ENCODE peak calls at places on chromosomes 2 and 18, in five cellular contexts. O, T, S, Z and U are unnamed samples. For H3K27me3, the result is how much of the 10 kb centered on the place peaks cover.

GRCh38 chr2:236682651-236683422 is 113.2 kb downstream of the ACKR3 start:
- DNase-seq in O (no peak), T (peak), S (no peak), Z (no peak), U (peak)

GRCh38 chr2:23531280-23531679 is 146.3 kb downstream of the KLHL29 start:
- DNase-seq in O (no peak), T (no peak), S (no peak), Z (no peak), U (no peak)

GRCh38 chr2:9946076-9946475 is 5.4 kb upstream of the GRHL1 start:
- DNase-seq in O (no peak), T (no peak), S (no peak), Z (no peak), U (no peak)

GRCh38 chr18:13112982-13113381 is 105.6 kb upstream of the LDLRAD4 start:
- DNase-seq in O (peak), T (peak), S (peak), Z (peak), U (peak)

GRCh38 chr2:241351640-241352031 is 4.4 kb upstream of the FARP2 start:
- DNase-seq in O (no peak), T (no peak), S (no peak), Z (peak), U (no peak)

GRCh38 chr2:119629323-119629825 is 49.6 kb upstream of the TMEM177 start:
- DNase-seq in O (peak), T (no peak), S (no peak), Z (no peak), U (no peak)

GRCh38 chr18:79384834-79385233 is 10.9 kb upstream of the NFATC1 start:
- DNase-seq in O (no peak), T (no peak), S (no peak), Z (no peak), U (no peak)

GRCh38 chr2:130851624-130852382 is 15.1 kb downstream of the ARHGEF4 start:
- DNase-seq in O (no peak), T (no peak), S (no peak), Z (no peak), U (no peak)

GRCh38 chr2:195532255-195532627 is 124.8 kb upstream of the SLC39A10 start:
- DNase-seq in O (no peak), T (no peak), S (no peak), Z (no peak), U (no peak)

GRCh38 chr2:52416340-52416739 is 1351.3 kb upstream of the CHAC2 start:
- DNase-seq in O (peak), T (no peak), S (peak), Z (peak), U (peak)

GRCh38 chr2:71186973-71187372 is 39.9 kb downstream of the PAIP2B start:
- DNase-seq in O (no peak), T (no peak), S (no peak), Z (no peak), U (no peak)

GRCh38 chr2:23312996-23313606 is 71.9 kb upstream of the KLHL29 start:
- DNase-seq in O (peak), T (no peak), S (peak), Z (peak), U (no peak)

GRCh38 chr18:58502628-58503027 is 126.3 kb downstream of the ALPK2 start:
- DNase-seq in O (no peak), T (no peak), S (no peak), Z (no peak), U (no peak)

GRCh38 chr18:9708057-9708881 is at the start of gene RAB31:
- DNase-seq in O (peak), T (peak), S (peak), Z (peak), U (peak)
- TF ChIP-seq CTCF in O (no peak), T (no peak), S (no peak), Z (no peak), U (no peak)

DNA sequence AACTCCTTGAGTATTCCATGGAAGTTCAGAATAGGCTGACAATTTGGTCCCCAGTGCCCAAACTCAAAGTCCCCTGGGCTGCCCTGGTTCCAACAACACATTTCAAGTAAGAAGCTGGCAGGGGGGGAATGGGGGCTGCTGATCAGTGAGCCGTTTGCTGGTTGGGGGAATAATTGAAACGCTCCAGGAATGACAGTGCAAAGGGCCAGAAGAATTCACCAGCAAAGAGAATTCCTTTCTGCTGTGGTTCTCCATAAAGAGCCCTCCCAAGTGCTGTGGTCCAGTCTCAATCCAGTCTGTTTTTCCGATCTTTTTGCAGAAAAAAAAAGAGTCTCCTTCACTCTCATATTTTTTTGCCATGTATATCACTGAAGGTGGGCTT is 95.1 kb upstream of the THOC1 start:
- DNase-seq in O (no peak), T (no peak), S (peak), Z (no peak), U (no peak)
- H3K27me3 ChIP-seq in O (under half), T (under half), S (under half), Z (under half), U (under half)

DNA sequence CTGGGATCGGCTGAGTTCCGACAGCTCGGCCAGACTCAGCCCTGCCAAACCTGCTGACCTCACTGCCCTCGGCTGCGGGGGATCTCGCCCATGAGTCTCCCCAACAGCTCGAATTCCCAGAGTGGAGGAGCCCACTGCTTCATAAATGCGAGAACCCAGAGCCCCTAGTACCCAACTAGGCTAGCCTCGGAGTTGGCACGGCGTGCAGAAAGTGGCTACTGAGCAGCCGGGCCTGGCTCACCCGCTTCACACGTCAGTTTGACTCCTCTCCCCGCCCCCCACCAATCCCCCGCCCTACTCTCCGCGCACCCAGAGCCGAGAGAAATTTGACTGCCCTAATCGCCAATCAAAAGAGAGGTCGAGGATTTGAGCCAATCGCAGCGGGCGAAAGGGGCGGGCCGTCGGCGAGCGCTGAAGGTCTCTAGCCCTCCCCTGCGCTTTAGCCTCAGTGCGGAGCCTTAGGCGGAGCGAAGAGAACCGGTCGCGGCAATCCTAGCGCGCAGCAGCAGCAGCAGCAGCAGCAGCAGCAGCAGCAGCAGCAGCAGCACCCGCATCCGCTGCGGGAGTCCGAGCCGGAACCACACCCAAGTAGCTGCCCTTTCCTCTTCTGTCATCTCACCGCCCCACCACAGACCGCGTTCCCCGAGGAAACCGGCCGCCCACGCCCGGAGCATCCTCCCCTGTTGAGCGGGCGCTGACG is at the start of gene GLS:
- DNase-seq in O (peak), T (peak), S (peak), Z (peak), U (peak)
- TF ChIP-seq EZH2 in O (no peak), T (no peak), S (no peak), Z (no peak), U (no peak)

GRCh38 chr2:101038455-101039255 is 36.6 kb downstream of the RPL31 start:
- DNase-seq in O (peak), T (peak), S (no peak), Z (peak), U (no peak)
- TF ChIP-seq CTCF in O (peak), T (peak), S (peak), Z (peak), U (peak)

GRCh38 chr2:100997509-100998234 is 4.4 kb upstream of the RPL31 start:
- DNase-seq in O (no peak), T (no peak), S (no peak), Z (no peak), U (no peak)
- H3K27me3 ChIP-seq in O (under half), T (under half), S (under half), Z (under half), U (under half)